ENCODE peak calls at places on chromosomes 16 and 17, in four cellular contexts. I is H9, D is mesenchymal stem cell, S is mesendoderm. L is an unnamed sample.
A peak's percentile ranks its signal among the peaks of the same experiment; 100 is the strongest.

GRCh38 chr16:74249281-74249680 is 47.3 kb upstream of the PSMD7 start:
- DNase-seq in I (no peak), D (no peak), S (no peak), L (no peak)

GRCh38 chr17:73200476-73200875 is 7.6 kb downstream of the COG1 start:
- DNase-seq in I (no peak), D (no peak), S (no peak), L (no peak)

GRCh38 chr16:75446416-75446815 is 13.1 kb upstream of the CFDP1 start:
- DNase-seq in I (no peak), D (no peak), S (no peak), L (no peak)

GRCh38 chr16:35752012-35752772 is 2292.8 kb downstream of the TP53TG3F start:
- DNase-seq in I (no peak), D (no peak), S (no peak), L (no peak)

GRCh38 chr17:67779098-67779672 is 46.1 kb upstream of the BPTF start:
- DNase-seq in I (peak; percentile 88), D (peak; percentile 27), S (peak; percentile 71), L (peak; percentile 20)

GRCh38 chr17:66952031-66952524 is 12.4 kb upstream of the CACNG4 start:
- DNase-seq in I (peak; percentile 91), D (peak; percentile 89), S (peak; percentile 98), L (no peak)

GRCh38 chr16:84526794-84527485 is 22.5 kb upstream of the MEAK7 start:
- DNase-seq in I (no peak), D (no peak), S (no peak), L (peak; percentile 44)

GRCh38 chr17:75046583-75047289 is at the start of the genes ATP5PD and KCTD2:
- DNase-seq in I (peak; percentile 99), D (peak; percentile 98), S (peak; percentile 99), L (peak; percentile 94)

GRCh38 chr17:269616-270514 is 82.7 kb downstream of the RPH3AL start:
- DNase-seq in I (no peak), D (no peak), S (no peak), L (no peak)

GRCh38 chr17:50149099-50149424 is 1.4 kb downstream of the PPP1R9B start:
- DNase-seq in I (no peak), D (peak; percentile 14), S (no peak), L (no peak)

GRCh38 chr16:46822270-46822669 is 8.7 kb downstream of the C16orf87 start:
- DNase-seq in I (no peak), D (peak; percentile 62), S (no peak), L (no peak)

GRCh38 chr16:69106491-69107291 is 1.2 kb downstream of the HAS3 start:
- DNase-seq in I (peak; percentile 66), D (peak; percentile 18), S (peak; percentile 56), L (peak; percentile 51)

GRCh38 chr16:19894586-19894985 is 9.9 kb upstream of the GPRC5B start:
- DNase-seq in I (no peak), D (no peak), S (no peak), L (no peak)

GRCh38 chr16:61892531-61892930 is 143.7 kb downstream of the CDH8 start:
- DNase-seq in I (no peak), D (no peak), S (peak; percentile 47), L (no peak)

GRCh38 chr16:19694989-19695388 is 23.0 kb downstream of the KNOP1 start:
- DNase-seq in I (no peak), D (peak; percentile 35), S (peak; percentile 34), L (no peak)

GRCh38 chr17:77916284-77916683 is 42.2 kb upstream of the TNRC6C start:
- DNase-seq in I (no peak), D (no peak), S (no peak), L (no peak)

GRCh38 chr17:69246726-69247375 is 18.2 kb upstream of the ABCA10 start:
- DNase-seq in I (no peak), D (peak; percentile 60), S (peak; percentile 30), L (peak; percentile 31)

GRCh38 chr16:24775455-24775854 is 46.0 kb downstream of the TNRC6A start:
- DNase-seq in I (no peak), D (peak; percentile 24), S (no peak), L (no peak)

GRCh38 chr16:77307764-77308561 is 108.8 kb downstream of the SYCE1L start:
- DNase-seq in I (no peak), D (peak; percentile 53), S (peak; percentile 11), L (no peak)

GRCh38 chr17:74840989-74841666 is 18.6 kb downstream of the GRIN2C start:
- DNase-seq in I (peak; percentile 66), D (peak; percentile 43), S (peak; percentile 34), L (no peak)

GRCh38 chr17:66619196-66619595 is 215.7 kb upstream of the CACNG5 start:
- DNase-seq in I (no peak), D (no peak), S (no peak), L (no peak)

GRCh38 chr17:1882836-1883235 is 53.0 kb downstream of the RPA1 start:
- DNase-seq in I (peak; percentile 57), D (peak; percentile 41), S (peak; percentile 82), L (peak; percentile 20)

GRCh38 chr17:37792787-37793186 is 47.9 kb upstream of the HNF1B start:
- DNase-seq in I (no peak), D (peak; percentile 58), S (no peak), L (no peak)

GRCh38 chr16:11097094-11097781 is 152.9 kb downstream of the CLEC16A start:
- DNase-seq in I (no peak), D (no peak), S (no peak), L (no peak)

GRCh38 chr17:45814622-45815606 is 29.8 kb upstream of the SPPL2C start:
- DNase-seq in I (no peak), D (no peak), S (no peak), L (no peak)

GRCh38 chr17:57615836-57616235 is 129.3 kb downstream of the CCDC182 start:
- DNase-seq in I (no peak), D (no peak), S (no peak), L (no peak)

GRCh38 chr17:59496178-59496577 is 69.2 kb upstream of the DHX40 start:
- DNase-seq in I (no peak), D (no peak), S (no peak), L (no peak)

GRCh38 chr17:41308918-41309359 is at the start of gene KRTAP16-1:
- DNase-seq in I (no peak), D (no peak), S (no peak), L (no peak)

GRCh38 chr16:15954814-15955151 is 5.4 kb downstream of the ABCC1 start:
- DNase-seq in I (no peak), D (no peak), S (no peak), L (no peak)

GRCh38 chr17:54883939-54884338 is 16.7 kb upstream of the TOM1L1 start:
- DNase-seq in I (no peak), D (no peak), S (peak; percentile 2), L (no peak)

GRCh38 chr17:61737820-61738219 is 125.5 kb downstream of the BRIP1 start:
- DNase-seq in I (no peak), D (no peak), S (no peak), L (no peak)

GRCh38 chr16:3532741-3533140 is 31.9 kb downstream of the CLUAP1 start:
- DNase-seq in I (no peak), D (no peak), S (no peak), L (no peak)

GRCh38 chr16:13453938-13454553 is 465.9 kb upstream of the ERCC4 start:
- DNase-seq in I (no peak), D (no peak), S (peak; percentile 57), L (peak; percentile 51)

DNA sequence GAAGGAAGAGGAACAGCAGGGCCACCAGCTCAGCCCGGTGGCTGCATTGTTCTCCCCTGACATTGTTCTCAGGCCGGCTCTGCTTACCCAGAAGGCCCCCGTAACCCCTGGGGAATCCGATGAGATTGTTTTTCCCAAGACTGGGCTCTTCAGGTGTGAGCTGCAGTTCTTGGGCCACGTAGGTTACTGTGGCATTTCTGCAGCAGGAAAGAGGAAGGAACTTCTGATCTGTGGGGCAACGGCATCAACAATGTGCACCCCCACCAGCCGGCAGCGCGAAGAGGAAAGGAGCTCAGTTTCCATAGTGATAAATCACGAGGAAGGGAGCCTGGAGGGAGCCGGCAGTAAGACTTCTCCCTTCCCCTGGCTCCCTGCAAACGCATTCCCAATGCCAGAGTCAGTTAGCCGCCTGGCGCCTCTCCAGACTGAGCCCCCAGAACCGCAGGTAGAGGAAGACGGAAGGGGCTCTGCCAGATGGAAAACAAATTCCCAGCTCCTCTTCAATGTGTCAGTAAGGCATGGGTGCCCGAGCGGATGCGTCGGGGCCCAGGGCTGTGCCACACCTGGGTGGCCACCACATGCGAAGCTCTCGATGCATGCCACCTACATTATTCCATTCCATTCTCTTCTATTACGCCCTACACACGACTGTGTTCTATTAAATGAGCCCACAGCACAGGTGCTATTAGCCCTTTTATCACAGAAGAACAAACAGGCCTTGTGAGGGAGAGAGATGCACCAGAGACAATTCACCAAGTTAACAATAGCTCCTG is 21.5 kb upstream of the PECAM1 start:
- DNase-seq in I (peak; percentile 84), D (peak; percentile 58), S (peak; percentile 94), L (peak; percentile 53)
- H2BK15ac ChIP-seq in I (no peak overlapping the region), D (no peak overlapping the region), S (no peak overlapping the region), L (peak overlapping the region; percentile 98)

DNA sequence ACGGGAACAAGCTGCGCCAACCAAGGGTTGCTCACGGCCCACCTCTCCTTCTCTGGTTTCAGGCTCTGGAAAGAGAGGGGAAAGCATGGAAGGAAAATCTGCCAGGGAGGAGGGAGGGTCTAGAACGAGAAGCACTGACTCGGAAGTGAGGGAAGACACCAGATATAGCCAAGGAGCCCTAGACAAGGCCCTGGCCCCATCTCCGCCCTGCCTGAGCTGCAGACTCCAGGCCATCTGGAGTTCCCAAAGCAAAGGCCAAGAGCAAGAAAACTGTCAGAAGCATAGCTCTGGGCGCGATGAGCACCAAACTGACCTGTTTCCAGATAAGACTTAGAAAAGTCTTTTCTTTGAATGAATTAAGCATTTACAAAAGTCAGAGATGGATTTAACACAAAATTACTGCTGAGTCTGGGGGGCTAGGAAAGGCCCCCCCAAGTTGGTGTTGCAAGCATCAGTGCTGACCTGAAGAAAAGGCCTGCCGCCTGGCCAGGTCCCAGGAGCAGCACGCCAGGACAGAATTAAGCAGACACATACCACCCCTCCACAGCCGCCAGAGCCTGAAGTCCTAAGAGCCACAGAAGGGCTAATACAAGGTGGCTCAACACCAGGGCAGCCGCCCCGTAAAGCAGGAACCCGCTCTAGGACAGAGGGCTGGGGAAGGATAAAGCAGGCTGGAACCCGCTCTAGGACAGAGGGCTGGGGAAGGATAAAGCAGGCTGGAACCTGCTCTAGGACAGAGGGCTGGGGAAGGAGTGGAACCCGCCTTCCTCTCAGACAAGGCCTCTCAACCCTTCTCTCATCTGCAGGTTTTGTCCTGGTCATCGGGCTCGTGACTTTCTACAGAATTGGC is 20.7 kb downstream of the TMEM204 start:
- DNase-seq in I (no peak), D (no peak), S (no peak), L (no peak)
- H3K9ac ChIP-seq in I (no peak overlapping the region), D (no peak overlapping the region), S (no peak overlapping the region), L (no peak overlapping the region)

DNA sequence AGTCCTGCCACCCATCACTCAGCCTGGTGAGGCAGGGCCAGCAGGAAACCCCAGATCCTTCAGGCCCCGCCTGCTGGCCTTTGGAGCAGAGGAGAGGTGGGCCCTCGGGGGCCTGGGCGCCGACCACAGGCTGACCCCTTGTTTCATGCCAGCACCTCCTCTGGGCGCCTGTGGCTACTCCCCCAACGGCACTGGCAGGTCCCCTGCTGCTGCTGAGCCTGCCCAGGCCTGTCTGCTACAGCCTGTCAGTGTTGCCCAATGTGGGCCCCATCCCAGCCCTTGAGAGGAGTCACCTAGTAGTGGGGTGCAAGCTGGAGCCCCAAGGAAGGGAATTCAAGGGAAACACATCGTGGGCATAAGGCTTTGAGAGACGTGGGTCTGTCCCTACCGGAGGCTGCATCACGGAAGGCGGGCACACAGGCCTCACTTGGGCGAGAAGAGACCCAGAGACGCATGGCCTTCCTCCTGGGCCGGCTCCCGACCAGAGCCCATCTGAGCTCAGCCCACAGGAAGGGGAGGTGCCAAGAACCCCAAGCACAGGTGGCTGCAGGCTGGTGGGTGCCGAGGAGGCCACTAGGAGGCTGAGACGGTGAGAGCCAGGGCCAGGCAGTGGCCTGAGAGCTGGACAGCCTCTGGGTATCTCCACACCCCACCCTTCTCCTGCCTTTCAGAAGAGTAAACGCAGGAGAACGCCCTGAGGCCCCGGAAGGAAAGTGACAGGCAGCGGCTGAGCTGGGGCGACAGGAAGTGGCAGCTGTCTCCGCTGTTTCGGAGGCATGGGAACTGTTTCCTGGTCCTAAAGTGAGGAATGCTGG is 8.1 kb upstream of the FASN start:
- DNase-seq in I (peak; percentile 95), D (peak; percentile 80), S (peak; percentile 95), L (no peak)
- H2BK15ac ChIP-seq in I (no peak overlapping the region), D (no peak overlapping the region), S (no peak overlapping the region), L (peak overlapping the region; percentile 86)

GRCh38 chr17:29931253-29931932 is 1.4 kb upstream of the SSH2 start:
- DNase-seq in I (peak; percentile 56), D (peak; percentile 87), S (peak; percentile 62), L (peak; percentile 54)
- H3K9ac ChIP-seq in I (no peak overlapping the region), D (peak overlapping the region; percentile 87), S (no peak overlapping the region), L (no peak overlapping the region)

L was measured in neuronal stem cell.